ENCODE peak calls at places on chromosomes 1 and 21, in six cellular contexts. P is frontal cortex; S is stimulated activated CD4-positive, alpha-beta T cell treated with anti-CD3 and anti-CD28 coated beads, TNF-alpha, amount 100 ng/mL, for 4 hours; I is retinal pigment epithelial cell; O is putamen; Y is CD8-positive, alpha-beta T cell. N is an unnamed sample.

GRCh38 chr1:110677016-110677415 is 2.3 kb upstream of the KCNA3 start:
- DNase-seq in P (no peak), I (no peak), O (no peak), Y (no peak), S (no peak), N (no peak)

GRCh38 chr1:206658264-206658980 is 23.1 kb downstream of the DYRK3 start:
- DNase-seq in S (no peak), P (no peak), I (no peak), O (no peak), Y (peak), N (no peak)

GRCh38 chr21:45600248-45600647 is 43.3 kb upstream of the PCBP3 start:
- DNase-seq in P (no peak), I (no peak), O (no peak), Y (no peak), S (no peak), N (no peak)

GRCh38 chr21:45525153-45525909 is 16.9 kb downstream of the SLC19A1 start:
- DNase-seq in O (no peak), P (no peak), Y (no peak), S (no peak), I (no peak), N (no peak)

GRCh38 chr1:155012052-155012546 is 9.5 kb downstream of the ZBTB7B start:
- DNase-seq in O (peak), I (no peak), S (no peak), P (peak), Y (no peak), N (peak)

GRCh38 chr1:161007369-161007768 is 13.6 kb downstream of the F11R start:
- DNase-seq in P (no peak), Y (no peak), S (no peak), O (no peak), I (no peak), N (no peak)

GRCh38 chr1:6460349-6461236 is 5.4 kb downstream of the TNFRSF25 start:
- DNase-seq in I (no peak), Y (peak), P (peak), O (no peak), S (peak), N (no peak)

GRCh38 chr1:161725888-161726630 is 4.7 kb downstream of the FCRLB start:
- DNase-seq in S (peak), O (no peak), I (no peak), P (peak), Y (peak), N (no peak)

GRCh38 chr1:9244501-9245229 is 10.1 kb downstream of the H6PD start:
- DNase-seq in I (no peak), Y (no peak), P (no peak), O (no peak), S (no peak), N (no peak)

N was measured in pons.